ENCODE peak calls at places on chromosomes 12 and 14, in nine cellular contexts. F is breast epithelium, V is hepatocyte, J is dorsolateral prefrontal cortex, Z is testis, R is fibroblast of lung, L is HL-60, C is mesendoderm, I is adrenal gland. U is an unnamed sample.
A peak's percentile ranks its signal among the peaks of the same experiment; 100 is the strongest.

GRCh38 chr12:128043317-128043716 is 223.7 kb upstream of the TMEM132C start:
- DNase-seq in Z (no peak), V (no peak), R (no peak), J (no peak), L (no peak), F (no peak), I (no peak), C (no peak), U (no peak)

GRCh38 chr14:94400454-94400853 is 12.1 kb upstream of the SERPINA1 start:
- DNase-seq in Z (no peak), F (no peak), I (no peak), C (no peak), J (no peak), R (no peak), V (no peak), L (no peak), U (no peak)

GRCh38 chr12:47707905-47708543 is 2.2 kb upstream of the RPAP3 start:
- DNase-seq in L (no peak), Z (no peak), I (no peak), V (no peak), J (no peak), F (no peak), C (no peak), R (no peak), U (no peak)

GRCh38 chr14:102316048-102316745 is 3.3 kb upstream of the ZNF839 start:
- DNase-seq in I (peak; percentile 70), F (no peak), V (peak; percentile 67), Z (peak; percentile 67), J (no peak), L (peak; percentile 48), C (no peak), R (peak; percentile 79), U (peak; percentile 77)

GRCh38 chr12:44372259-44372658 is 503.9 kb downstream of the NELL2 start:
- DNase-seq in C (no peak), L (no peak), J (no peak), V (no peak), R (peak; percentile 29), Z (no peak), F (no peak), I (no peak), U (no peak)

GRCh38 chr14:89507926-89508460 is 91.0 kb upstream of the FOXN3 start:
- DNase-seq in C (no peak), Z (no peak), I (no peak), V (no peak), F (no peak), R (peak; percentile 62), J (no peak), L (no peak), U (peak; percentile 37)

GRCh38 chr12:119328111-119328510 is 6.4 kb upstream of the CCDC60 start:
- DNase-seq in V (peak; percentile 37), F (no peak), R (no peak), C (peak; percentile 72), J (no peak), Z (peak; percentile 33), I (no peak), L (no peak), U (no peak)

GRCh38 chr14:39430762-39431415 is 1.3 kb downstream of the FBXO33 start:
- DNase-seq in J (no peak), V (no peak), I (no peak), C (no peak), R (peak; percentile 9), L (peak; percentile 45), F (no peak), Z (peak; percentile 29), U (no peak)

GRCh38 chr12:14972816-14973215 is at the start of gene PDE6H:
- DNase-seq in C (no peak), F (no peak), R (no peak), I (no peak), J (no peak), Z (no peak), L (no peak), V (no peak), U (no peak)

GRCh38 chr14:74793506-74794155 is 30.5 kb downstream of the YLPM1 start:
- DNase-seq in Z (no peak), I (no peak), J (no peak), L (no peak), R (no peak), C (peak; percentile 40), F (no peak), V (no peak), U (no peak)

GRCh38 chr12:130993759-130994670 is 40.3 kb downstream of the ADGRD1 start:
- DNase-seq in V (no peak), F (no peak), R (no peak), C (no peak), L (no peak), I (no peak), Z (peak; percentile 87), J (peak; percentile 25), U (no peak)

GRCh38 chr14:93115920-93116675 is at the start of gene ITPK1:
- DNase-seq in R (peak; percentile 38), Z (peak; percentile 56), C (peak; percentile 65), F (no peak), L (peak; percentile 30), J (peak; percentile 68), I (peak; percentile 61), V (peak; percentile 92), U (no peak)

GRCh38 chr14:21868442-21869046 is 194.9 kb upstream of the OR4E1 start:
- DNase-seq in F (no peak), C (peak; percentile 77), J (no peak), R (peak; percentile 31), I (no peak), V (peak; percentile 72), Z (peak; percentile 72), L (peak; percentile 51), U (no peak)

GRCh38 chr14:67577909-67578749 is 21.9 kb downstream of the PIGH start:
- DNase-seq in L (no peak), F (no peak), Z (no peak), V (no peak), I (no peak), J (peak; percentile 36), R (no peak), C (no peak), U (no peak)

GRCh38 chr14:90839024-90839888 is 23.0 kb upstream of the TTC7B start:
- DNase-seq in I (no peak), L (no peak), F (no peak), C (no peak), V (peak; percentile 3), R (peak; percentile 60), J (no peak), Z (peak; percentile 45), U (peak; percentile 65)

GRCh38 chr14:91253795-91254323 is 9.4 kb upstream of the GPR68 start:
- DNase-seq in C (no peak), Z (no peak), I (no peak), R (no peak), F (no peak), J (no peak), L (no peak), V (no peak), U (no peak)

GRCh38 chr14:20455355-20456300 is 602 bp downstream of the APEX1 start:
- DNase-seq in I (no peak), C (no peak), J (no peak), F (no peak), Z (no peak), R (peak; percentile 89), V (peak; percentile 89), L (peak; percentile 74), U (no peak)

GRCh38 chr12:105100998-105101397 is 6.5 kb upstream of the WASHC4 start:
- DNase-seq in I (no peak), L (no peak), Z (no peak), F (no peak), J (no peak), V (no peak), R (peak; percentile 63), C (no peak), U (no peak)

GRCh38 chr12:107547421-107547820 is 138.2 kb upstream of the PWP1 start:
- DNase-seq in L (no peak), R (no peak), F (no peak), Z (no peak), C (no peak), I (no peak), J (no peak), V (no peak), U (no peak)

GRCh38 chr14:84825481-84825880 is 704.5 kb upstream of the FLRT2 start:
- DNase-seq in L (no peak), R (peak; percentile 11), I (no peak), V (no peak), J (no peak), C (peak; percentile 31), Z (no peak), F (no peak), U (no peak)

GRCh38 chr14:37172936-37173613 is 669 bp upstream of the SLC25A21 start:
- DNase-seq in Z (peak; percentile 29), I (no peak), C (no peak), R (no peak), L (no peak), F (no peak), J (no peak), V (no peak), U (no peak)
- H3K4me3 ChIP-seq in Z (peak overlapping the region; percentile 83), I (no peak overlapping the region), C (no peak overlapping the region), R (peak overlapping the region; percentile 80), L (no peak overlapping the region), F (peak overlapping the region; percentile 75), J (peak overlapping the region; percentile 68), V (peak overlapping the region; percentile 73), U (peak overlapping the region; percentile 66)

GRCh38 chr12:51847830-51848727 is at the start of gene FIGNL2:
- DNase-seq in J (no peak), C (peak; percentile 40), I (no peak), V (peak; percentile 70), L (no peak), F (no peak), R (no peak), Z (no peak), U (no peak)
- H3K27ac ChIP-seq in J (peak within 1 kb of the TSS; percentile 71), C (no peak within 1 kb of the TSS), I (peak within 1 kb of the TSS; percentile 25), V (peak within 1 kb of the TSS; percentile 78), L (no peak within 1 kb of the TSS), F (peak within 1 kb of the TSS; percentile 97), R (no peak within 1 kb of the TSS), Z (no peak within 1 kb of the TSS), U (no peak within 1 kb of the TSS)

DNA sequence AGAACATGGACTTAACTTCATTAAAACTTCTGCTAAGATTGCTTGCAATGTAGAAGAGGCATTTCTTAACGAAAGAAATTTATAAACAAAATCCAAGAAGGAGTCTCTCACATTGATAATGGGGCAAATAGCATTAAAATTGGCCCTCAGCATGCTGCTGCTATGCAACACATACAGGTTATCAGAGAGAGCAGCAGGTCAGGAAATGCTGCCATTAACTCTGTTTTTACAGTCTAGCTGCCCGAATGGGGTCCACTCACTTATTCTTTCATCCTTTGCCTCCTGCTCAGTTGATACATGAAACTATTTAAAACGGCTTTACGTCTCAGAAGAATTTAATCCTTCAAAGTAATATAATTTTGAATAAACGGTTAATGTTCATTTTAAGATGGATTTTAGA is 620.4 kb downstream of the SLC16A7 start:
- DNase-seq in J (no peak), I (no peak), Z (no peak), F (no peak), C (no peak), V (no peak), L (no peak), R (no peak), U (no peak)
- H3K27me3 ChIP-seq in J (no peaks in the 10 kb centered on the region), I (no peaks in the 10 kb centered on the region), Z (no peaks in the 10 kb centered on the region), F (no peaks in the 10 kb centered on the region), C (no peaks in the 10 kb centered on the region), V (no peaks in the 10 kb centered on the region), L (no peaks in the 10 kb centered on the region), R (no peaks in the 10 kb centered on the region), U (no peaks in the 10 kb centered on the region)

DNA sequence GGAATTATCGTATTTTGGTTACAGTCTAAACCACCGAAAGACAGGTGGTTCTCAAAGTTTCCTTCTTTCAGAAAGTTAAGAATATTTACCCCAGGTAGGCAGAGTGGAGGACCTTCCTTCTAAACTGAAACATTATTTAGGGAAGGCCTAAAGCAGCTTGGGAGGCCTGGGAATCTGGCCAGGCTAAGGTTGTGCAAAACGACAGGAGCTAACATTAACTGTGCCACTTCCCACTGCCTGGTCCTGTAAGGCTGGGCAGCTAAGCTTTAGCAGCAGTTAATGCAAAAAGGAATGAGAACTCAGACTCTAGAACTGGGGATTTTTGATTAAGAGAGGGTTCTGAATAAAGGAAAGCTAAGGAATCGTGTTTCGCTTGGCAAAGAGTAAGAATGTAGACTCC is 82.6 kb downstream of the SLCO1A2 start:
- DNase-seq in Z (no peak), J (no peak), V (no peak), C (no peak), I (no peak), L (no peak), F (no peak), R (no peak), U (no peak)
- H3K4me3 ChIP-seq in Z (no peak overlapping the region), J (no peak overlapping the region), V (no peak overlapping the region), C (no peak overlapping the region), I (no peak overlapping the region), L (no peak overlapping the region), F (no peak overlapping the region), R (no peak overlapping the region), U (no peak overlapping the region)